ENCODE peak calls at places on chromosomes 1 and 21, in seven cellular contexts. R is fibroblast of lung, H is SJCRH30, Z is OCI-LY7, J is upper lobe of right lung, Y is GM23248, E is transverse colon. W is an unnamed sample. For H3K9me3, the result is how much of the 10 kb centered on the place peaks cover.

GRCh38 chr1:24149854-24150227 is 6.9 kb upstream of the IL22RA1 start:
- DNase-seq in R (peak), H (no peak), Z (no peak), J (no peak), Y (peak), E (peak), W (no peak)

GRCh38 chr1:82567308-82567707 is 766.6 kb downstream of the ADGRL2 start:
- DNase-seq in R (peak), H (peak), Z (no peak), J (no peak), Y (no peak), E (no peak), W (no peak)

GRCh38 chr1:16981269-16981849 is 939 bp upstream of the MFAP2 start:
- DNase-seq in R (peak), H (no peak), Z (no peak), J (no peak), Y (peak), E (no peak), W (no peak)

GRCh38 chr1:77282187-77282865 is 507 bp downstream of the AK5 start:
- DNase-seq in R (peak), H (peak), Z (no peak), J (peak), Y (peak), E (no peak), W (peak)

GRCh38 chr1:172708452-172708851 is 49.5 kb downstream of the FASLG start:
- DNase-seq in R (no peak), H (no peak), Z (no peak), J (no peak), Y (no peak), E (no peak), W (no peak)

GRCh38 chr1:147794570-147794969 is 34.2 kb upstream of the GJA5 start:
- DNase-seq in R (no peak), H (no peak), Z (no peak), J (no peak), Y (no peak), E (no peak), W (no peak)

GRCh38 chr1:17167783-17168479 is 37.0 kb upstream of the PADI1 start:
- DNase-seq in R (peak), H (peak), Z (no peak), J (no peak), Y (peak), E (no peak), W (no peak)

GRCh38 chr1:26274801-26275425 is 5.0 kb upstream of the SH3BGRL3 start:
- DNase-seq in R (peak), H (no peak), Z (no peak), J (no peak), Y (peak), E (peak), W (no peak)

GRCh38 chr1:87786218-87786617 is 457.5 kb downstream of the LMO4 start:
- DNase-seq in R (no peak), H (no peak), Z (no peak), J (no peak), Y (no peak), E (no peak), W (no peak)

GRCh38 chr1:37945743-37946702 is 830 bp downstream of the INPP5B start:
- DNase-seq in R (peak), H (peak), Z (no peak), J (peak), Y (peak), E (peak), W (no peak)

GRCh38 chr1:14944471-14944981 is 209.0 kb upstream of the TMEM51 start:
- DNase-seq in R (no peak), H (no peak), Z (no peak), J (no peak), Y (no peak), E (no peak), W (no peak)

GRCh38 chr21:45440736-45441350 is 35.9 kb downstream of the COL18A1 start:
- DNase-seq in R (no peak), H (no peak), Z (no peak), J (no peak), Y (no peak), E (no peak), W (no peak)

GRCh38 chr1:54403808-54404261 is 2.4 kb downstream of the SSBP3 start:
- DNase-seq in R (peak), H (peak), Z (peak), J (no peak), Y (peak), E (no peak), W (no peak)

GRCh38 chr1:206690516-206690915 is 5.8 kb downstream of the MAPKAPK2 start:
- DNase-seq in R (no peak), H (no peak), Z (no peak), J (no peak), Y (no peak), E (no peak), W (no peak)

GRCh38 chr1:234955107-234955731 is 173.4 kb downstream of the TOMM20 start:
- DNase-seq in R (peak), H (peak), Z (peak), J (peak), Y (no peak), E (peak), W (no peak)

GRCh38 chr1:234604726-234605492 is 5.1 kb downstream of the IRF2BP2 start:
- DNase-seq in R (peak), H (no peak), Z (no peak), J (no peak), Y (peak), E (no peak), W (no peak)

GRCh38 chr21:29301703-29302102 is 3.0 kb downstream of the BACH1 start:
- DNase-seq in R (no peak), H (no peak), Z (no peak), J (no peak), Y (peak), E (no peak), W (no peak)

GRCh38 chr1:228190182-228190581 is 17.7 kb upstream of the OBSCN start:
- DNase-seq in R (no peak), H (no peak), Z (no peak), J (no peak), Y (no peak), E (no peak), W (no peak)

GRCh38 chr1:8746554-8746953 is 70.9 kb downstream of the RERE start:
- DNase-seq in R (peak), H (no peak), Z (peak), J (no peak), Y (peak), E (no peak), W (no peak)

GRCh38 chr1:58903450-58904298 is 119.8 kb upstream of the JUN start:
- DNase-seq in R (peak), H (peak), Z (no peak), J (peak), Y (peak), E (peak), W (peak)

GRCh38 chr1:235739124-235739523 is 89.5 kb upstream of the GNG4 start:
- DNase-seq in R (peak), H (no peak), Z (no peak), J (no peak), Y (peak), E (no peak), W (no peak)

GRCh38 chr1:202210370-202210769 is 16.8 kb downstream of the LGR6 start:
- DNase-seq in R (peak), H (peak), Z (no peak), J (no peak), Y (peak), E (no peak), W (no peak)

GRCh38 chr1:196779093-196779492 is 4.5 kb downstream of the CFHR3 start:
- DNase-seq in R (no peak), H (no peak), Z (no peak), J (no peak), Y (peak), E (no peak), W (no peak)

GRCh38 chr1:111959436-111959835 is 30.0 kb downstream of the KCND3 start:
- DNase-seq in R (no peak), H (peak), Z (no peak), J (no peak), Y (no peak), E (no peak), W (no peak)

GRCh38 chr21:21715286-21715969 is 717.2 kb downstream of the NCAM2 start:
- DNase-seq in R (peak), H (peak), Z (no peak), J (no peak), Y (peak), E (no peak), W (no peak)

GRCh38 chr1:17485280-17485679 is 45.8 kb upstream of the RCC2 start:
- DNase-seq in R (no peak), H (peak), Z (peak), J (no peak), Y (no peak), E (no peak), W (no peak)

GRCh38 chr1:114510235-114511047 is 562 bp downstream of the TRIM33 start:
- DNase-seq in R (peak), H (peak), Z (peak), J (peak), Y (peak), E (peak), W (peak)

DNA sequence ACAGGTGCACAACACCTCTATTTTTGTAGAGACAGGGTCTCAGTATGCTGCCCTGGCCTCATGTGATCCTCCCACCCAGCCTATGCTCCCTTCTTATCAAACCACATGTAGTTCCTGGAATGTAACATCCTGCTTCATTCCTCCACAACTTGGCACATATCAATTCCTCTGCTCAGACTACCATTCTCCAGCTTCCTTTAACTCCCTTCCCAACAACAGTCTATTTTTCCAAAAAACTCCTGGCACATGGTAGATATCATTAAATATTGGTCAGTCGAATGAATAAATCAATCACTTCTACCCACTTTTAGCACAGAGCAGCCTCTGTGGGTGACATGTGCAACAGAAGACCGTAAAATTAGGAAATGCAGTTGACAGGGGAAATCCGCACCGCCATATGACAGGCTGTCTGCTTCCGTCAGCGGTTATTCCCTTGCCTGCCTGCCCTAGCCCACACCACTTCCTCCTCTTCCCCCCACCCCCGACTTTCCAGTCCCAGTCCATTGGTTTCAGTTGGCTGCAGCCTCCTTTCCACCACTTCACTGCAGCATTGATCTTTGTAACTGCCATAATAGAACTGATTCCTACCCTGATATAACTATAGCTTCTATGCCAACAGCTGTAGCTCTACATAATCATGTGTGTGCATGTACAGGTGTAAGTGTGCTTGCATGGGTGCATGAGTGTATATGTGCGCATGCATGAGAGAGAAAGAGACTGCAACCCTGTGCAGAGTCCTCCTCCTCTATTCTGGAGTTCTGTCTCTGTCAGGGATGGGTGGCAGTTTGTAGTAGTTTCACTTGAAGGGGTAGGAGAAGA is 6.8 kb upstream of the AKR1A1 start:
- DNase-seq in R (peak), H (peak), Z (peak), J (peak), Y (no peak), E (peak), W (peak)
- H3K4me3 ChIP-seq in R (no peak), H (peak), Z (peak), J (no peak), Y (no peak), E (no peak), W (peak)

GRCh38 chr1:161706483-161707347 is at the start of gene FCRLA:
- DNase-seq in R (peak), H (peak), Z (peak), J (no peak), Y (peak), E (no peak), W (no peak)

GRCh38 chr1:161706116-161706482 is 930 bp upstream of the FCRLA start:
- DNase-seq in R (peak), H (no peak), Z (no peak), J (no peak), Y (peak), E (no peak), W (no peak)

GRCh38 chr1:161709373-161709772 is 2.3 kb downstream of the FCRLA start:
- DNase-seq in R (no peak), H (no peak), Z (peak), J (no peak), Y (no peak), E (no peak), W (no peak)

GRCh38 chr1:161705537-161705936 is 1.5 kb upstream of the FCRLA start:
- DNase-seq in R (no peak), H (no peak), Z (peak), J (no peak), Y (peak), E (no peak), W (no peak)

GRCh38 chr1:161707503-161707902 is 474 bp downstream of the FCRLA start:
- DNase-seq in R (no peak), H (peak), Z (no peak), J (no peak), Y (no peak), E (no peak), W (no peak)
- H3K27ac ChIP-seq in R (no peak), H (peak), Z (peak), J (no peak), Y (peak), E (no peak), W (no peak)

GRCh38 chr21:7952648-7953047 is 2568.7 kb upstream of the TPTE start:
- DNase-seq in R (no peak), H (no peak), Z (no peak), J (no peak), Y (no peak), E (no peak), W (no peak)
- H3K9me3 ChIP-seq in R (under half), H (under half), Z (half or more), J (half or more), Y (under half), E (under half), W (under half)

DNA sequence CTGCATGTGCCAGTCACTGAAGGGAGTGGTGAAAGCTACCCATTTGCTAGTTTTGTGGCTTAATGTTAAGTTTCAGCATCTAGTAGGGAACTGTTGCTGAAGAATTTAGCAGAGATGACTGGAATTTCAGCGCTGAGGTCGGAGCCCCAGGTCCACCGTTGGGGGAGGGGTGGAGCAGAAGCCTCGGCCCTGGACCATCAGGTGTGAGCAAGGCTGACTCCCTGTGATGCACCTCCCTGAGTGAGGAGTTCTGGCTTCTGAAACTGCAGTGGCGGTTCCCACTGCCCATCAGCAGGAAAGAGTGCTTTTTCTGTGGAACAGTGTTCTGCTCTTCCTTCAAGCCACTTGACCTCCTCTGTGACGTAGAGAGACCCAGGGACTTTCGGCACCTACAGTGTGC is 1.3 kb downstream of the NOS1AP start:
- DNase-seq in R (no peak), H (no peak), Z (no peak), J (no peak), Y (no peak), E (peak), W (no peak)
- H3K4me3 ChIP-seq in R (peak), H (no peak), Z (no peak), J (peak), Y (no peak), E (peak), W (no peak)

GRCh38 chr1:12436345-12436658 is 181.7 kb downstream of the DHRS3 start:
- DNase-seq in R (peak), H (peak), Z (no peak), J (no peak), Y (no peak), E (no peak), W (no peak)
- H3K27ac ChIP-seq in R (no peak), H (no peak), Z (no peak), J (peak), Y (peak), E (no peak), W (peak)

GRCh38 chr1:155695608-155696007 is 6.7 kb downstream of the DAP3 start:
- DNase-seq in R (no peak), H (no peak), Z (no peak), J (no peak), Y (no peak), E (no peak), W (no peak)

GRCh38 chr1:155696524-155696923 is 7.6 kb downstream of the DAP3 start:
- DNase-seq in R (no peak), H (no peak), Z (no peak), J (no peak), Y (no peak), E (no peak), W (no peak)

GRCh38 chr1:155691992-155692528 is 3.2 kb downstream of the DAP3 start:
- DNase-seq in R (no peak), H (no peak), Z (no peak), J (no peak), Y (no peak), E (no peak), W (no peak)

GRCh38 chr1:155695107-155695506 is 6.2 kb downstream of the DAP3 start:
- DNase-seq in R (no peak), H (no peak), Z (no peak), J (no peak), Y (no peak), E (no peak), W (no peak)

GRCh38 chr1:155694167-155694566 is 5.3 kb downstream of the DAP3 start:
- DNase-seq in R (no peak), H (no peak), Z (no peak), J (no peak), Y (no peak), E (no peak), W (no peak)
- H3K9me3 ChIP-seq in R (under half), H (under half), Z (under half), J (under half), Y (under half), E (under half), W (under half)

GRCh38 chr1:169707917-169708604 is 3.4 kb downstream of the SELL start:
- DNase-seq in R (no peak), H (no peak), Z (no peak), J (no peak), Y (no peak), E (no peak), W (peak)
- H3K4me3 ChIP-seq in R (no peak), H (no peak), Z (no peak), J (no peak), Y (no peak), E (no peak), W (peak)

GRCh38 chr1:22860414-22860800 is 112.3 kb downstream of the LACTBL1 start:
- DNase-seq in R (no peak), H (no peak), Z (no peak), J (no peak), Y (no peak), E (no peak), W (no peak)

GRCh38 chr1:22854688-22855565 is 117.7 kb downstream of the LACTBL1 start:
- DNase-seq in R (no peak), H (no peak), Z (peak), J (no peak), Y (no peak), E (no peak), W (no peak)

GRCh38 chr1:22860883-22861385 is 111.7 kb downstream of the LACTBL1 start:
- DNase-seq in R (no peak), H (no peak), Z (no peak), J (no peak), Y (no peak), E (no peak), W (no peak)

GRCh38 chr1:22855668-22856606 is 116.7 kb downstream of the LACTBL1 start:
- DNase-seq in R (no peak), H (no peak), Z (no peak), J (no peak), Y (no peak), E (no peak), W (no peak)

GRCh38 chr1:22857661-22858060 is 115.0 kb downstream of the LACTBL1 start:
- DNase-seq in R (no peak), H (no peak), Z (no peak), J (no peak), Y (no peak), E (no peak), W (no peak)
- H3K27ac ChIP-seq in R (no peak), H (no peak), Z (no peak), J (no peak), Y (no peak), E (no peak), W (no peak)

W was measured in naive thymus-derived CD4-positive, alpha-beta T cell.